ENCODE peak calls at places on chromosome 10, in nine cellular contexts. One of them, this sample, is unnamed.

GRCh38 chr10:116866987-116867595 is 17.8 kb downstream of the ENO4 start:
- DNase-seq in HepG2: no peak
- DNase-seq in stomach: no peak
- DNase-seq in H1: no peak
- DNase-seq in endothelial cell of umbilical vein: no peak
- DNase-seq in HL-60: no peak
- DNase-seq in spleen: no peak
- DNase-seq in breast epithelium: no peak
- DNase-seq in sigmoid colon: no peak
- DNase-seq in this sample: no peak

GRCh38 chr10:72334196-72334831 is 20.4 kb downstream of the DNAJB12 start:
- DNase-seq in spleen: peak
- DNase-seq in breast epithelium: no peak
- DNase-seq in HepG2: no peak
- DNase-seq in sigmoid colon: no peak
- DNase-seq in stomach: no peak
- DNase-seq in HL-60: no peak
- DNase-seq in H1: no peak
- DNase-seq in endothelial cell of umbilical vein: peak
- DNase-seq in this sample: no peak

GRCh38 chr10:3858051-3858845 is 73.2 kb upstream of the KLF6 start:
- DNase-seq in HepG2: no peak
- DNase-seq in spleen: no peak
- DNase-seq in breast epithelium: no peak
- DNase-seq in endothelial cell of umbilical vein: no peak
- DNase-seq in stomach: no peak
- DNase-seq in sigmoid colon: no peak
- DNase-seq in HL-60: no peak
- DNase-seq in H1: no peak
- DNase-seq in this sample: no peak

GRCh38 chr10:110273474-110273873 is 31.2 kb downstream of the SMNDC1 start:
- DNase-seq in breast epithelium: no peak
- DNase-seq in endothelial cell of umbilical vein: no peak
- DNase-seq in HL-60: peak
- DNase-seq in spleen: no peak
- DNase-seq in H1: no peak
- DNase-seq in HepG2: peak
- DNase-seq in sigmoid colon: peak
- DNase-seq in stomach: peak
- DNase-seq in this sample: no peak

GRCh38 chr10:97002670-97003069 is 170.6 kb downstream of the LCOR start:
- DNase-seq in H1: no peak
- DNase-seq in endothelial cell of umbilical vein: no peak
- DNase-seq in HepG2: no peak
- DNase-seq in HL-60: no peak
- DNase-seq in spleen: no peak
- DNase-seq in stomach: no peak
- DNase-seq in sigmoid colon: no peak
- DNase-seq in breast epithelium: no peak
- DNase-seq in this sample: no peak

GRCh38 chr10:100341953-100342626 is 4.9 kb upstream of the SCD start:
- DNase-seq in breast epithelium: no peak
- DNase-seq in HepG2: peak
- DNase-seq in stomach: peak
- DNase-seq in HL-60: no peak
- DNase-seq in H1: no peak
- DNase-seq in sigmoid colon: no peak
- DNase-seq in endothelial cell of umbilical vein: peak
- DNase-seq in spleen: no peak
- DNase-seq in this sample: no peak

GRCh38 chr10:51156913-51157312 is 82.6 kb downstream of the PRKG1 start:
- DNase-seq in stomach: no peak
- DNase-seq in breast epithelium: no peak
- DNase-seq in HL-60: no peak
- DNase-seq in endothelial cell of umbilical vein: no peak
- DNase-seq in H1: no peak
- DNase-seq in HepG2: no peak
- DNase-seq in spleen: no peak
- DNase-seq in sigmoid colon: no peak
- DNase-seq in this sample: no peak

GRCh38 chr10:24553051-24553612 is 170.6 kb downstream of the ARHGAP21 start:
- DNase-seq in H1: no peak
- DNase-seq in sigmoid colon: no peak
- DNase-seq in endothelial cell of umbilical vein: no peak
- DNase-seq in stomach: no peak
- DNase-seq in HL-60: no peak
- DNase-seq in HepG2: peak
- DNase-seq in spleen: no peak
- DNase-seq in breast epithelium: no peak
- DNase-seq in this sample: no peak

GRCh38 chr10:32111585-32111984 is 55.4 kb upstream of the KIF5B start:
- DNase-seq in endothelial cell of umbilical vein: no peak
- DNase-seq in stomach: no peak
- DNase-seq in H1: no peak
- DNase-seq in HL-60: no peak
- DNase-seq in HepG2: peak
- DNase-seq in spleen: no peak
- DNase-seq in sigmoid colon: no peak
- DNase-seq in breast epithelium: no peak
- DNase-seq in this sample: no peak

GRCh38 chr10:131692176-131692575 is 208.6 kb upstream of the PPP2R2D start:
- DNase-seq in H1: no peak
- DNase-seq in HepG2: no peak
- DNase-seq in stomach: no peak
- DNase-seq in spleen: peak
- DNase-seq in breast epithelium: no peak
- DNase-seq in endothelial cell of umbilical vein: no peak
- DNase-seq in HL-60: no peak
- DNase-seq in sigmoid colon: no peak
- DNase-seq in this sample: no peak

GRCh38 chr10:119686465-119687191 is 35.4 kb downstream of the BAG3 start:
- DNase-seq in spleen: peak
- DNase-seq in H1: peak
- DNase-seq in HepG2: peak
- DNase-seq in stomach: peak
- DNase-seq in HL-60: no peak
- DNase-seq in sigmoid colon: peak
- DNase-seq in breast epithelium: peak
- DNase-seq in endothelial cell of umbilical vein: peak
- DNase-seq in this sample: no peak

GRCh38 chr10:29736325-29737208 is 101.8 kb upstream of the SVIL start:
- DNase-seq in stomach: peak
- DNase-seq in endothelial cell of umbilical vein: peak
- DNase-seq in HL-60: no peak
- DNase-seq in breast epithelium: peak
- DNase-seq in spleen: peak
- DNase-seq in sigmoid colon: peak
- DNase-seq in HepG2: no peak
- DNase-seq in H1: no peak
- DNase-seq in this sample: no peak

GRCh38 chr10:114706458-114707055 is 48.5 kb upstream of the ABLIM1 start:
- DNase-seq in stomach: no peak
- DNase-seq in breast epithelium: no peak
- DNase-seq in HepG2: no peak
- DNase-seq in H1: no peak
- DNase-seq in endothelial cell of umbilical vein: peak
- DNase-seq in HL-60: no peak
- DNase-seq in spleen: no peak
- DNase-seq in sigmoid colon: no peak
- DNase-seq in this sample: no peak

GRCh38 chr10:92124524-92125168 is 166.2 kb downstream of the CPEB3 start:
- DNase-seq in sigmoid colon: no peak
- DNase-seq in HL-60: no peak
- DNase-seq in HepG2: peak
- DNase-seq in spleen: no peak
- DNase-seq in breast epithelium: no peak
- DNase-seq in stomach: peak
- DNase-seq in H1: no peak
- DNase-seq in endothelial cell of umbilical vein: peak
- DNase-seq in this sample: no peak

GRCh38 chr10:96889415-96890171 is 57.5 kb downstream of the LCOR start:
- DNase-seq in breast epithelium: no peak
- DNase-seq in endothelial cell of umbilical vein: no peak
- DNase-seq in sigmoid colon: no peak
- DNase-seq in HL-60: no peak
- DNase-seq in spleen: no peak
- DNase-seq in HepG2: no peak
- DNase-seq in H1: no peak
- DNase-seq in stomach: no peak
- DNase-seq in this sample: no peak

GRCh38 chr10:91883549-91884542 is 25.4 kb downstream of the FGFBP3 start:
- DNase-seq in spleen: no peak
- DNase-seq in HepG2: peak
- DNase-seq in stomach: peak
- DNase-seq in H1: no peak
- DNase-seq in endothelial cell of umbilical vein: no peak
- DNase-seq in sigmoid colon: no peak
- DNase-seq in HL-60: no peak
- DNase-seq in breast epithelium: peak
- DNase-seq in this sample: no peak

GRCh38 chr10:43383204-43383971 is 12.0 kb downstream of the FXYD4 start:
- DNase-seq in endothelial cell of umbilical vein: no peak
- DNase-seq in H1: no peak
- DNase-seq in HL-60: no peak
- DNase-seq in HepG2: no peak
- DNase-seq in stomach: no peak
- DNase-seq in breast epithelium: peak
- DNase-seq in spleen: peak
- DNase-seq in sigmoid colon: peak
- DNase-seq in this sample: no peak
- TF ChIP-seq POLR2AphosphoS5 in endothelial cell of umbilical vein: no peak
- TF ChIP-seq POLR2AphosphoS5 in H1: no peak
- TF ChIP-seq POLR2AphosphoS5 in HL-60: no peak
- TF ChIP-seq POLR2AphosphoS5 in HepG2: no peak
- TF ChIP-seq POLR2AphosphoS5 in stomach: no peak
- TF ChIP-seq POLR2AphosphoS5 in breast epithelium: no peak
- TF ChIP-seq POLR2AphosphoS5 in spleen: no peak
- TF ChIP-seq POLR2AphosphoS5 in sigmoid colon: no peak
- TF ChIP-seq POLR2AphosphoS5 in this sample: no peak

GRCh38 chr10:8137726-8138125 is 83.2 kb downstream of the GATA3 start:
- DNase-seq in spleen: no peak
- DNase-seq in HL-60: peak
- DNase-seq in stomach: no peak
- DNase-seq in endothelial cell of umbilical vein: no peak
- DNase-seq in HepG2: no peak
- DNase-seq in breast epithelium: no peak
- DNase-seq in H1: no peak
- DNase-seq in sigmoid colon: no peak
- DNase-seq in this sample: no peak
- H3K4me3 ChIP-seq in spleen: no peak
- H3K4me3 ChIP-seq in HL-60: no peak
- H3K4me3 ChIP-seq in stomach: no peak
- H3K4me3 ChIP-seq in endothelial cell of umbilical vein: no peak
- H3K4me3 ChIP-seq in HepG2: no peak
- H3K4me3 ChIP-seq in breast epithelium: no peak
- H3K4me3 ChIP-seq in H1: no peak
- H3K4me3 ChIP-seq in sigmoid colon: no peak
- H3K4me3 ChIP-seq in this sample: no peak

GRCh38 chr10:124990671-124991625 is 49.0 kb downstream of the ZRANB1 start:
- DNase-seq in HepG2: no peak
- DNase-seq in sigmoid colon: no peak
- DNase-seq in HL-60: no peak
- DNase-seq in stomach: no peak
- DNase-seq in breast epithelium: no peak
- DNase-seq in H1: no peak
- DNase-seq in endothelial cell of umbilical vein: no peak
- DNase-seq in spleen: peak
- DNase-seq in this sample: no peak
- TF ChIP-seq POLR2AphosphoS5 in HepG2: no peak
- TF ChIP-seq POLR2AphosphoS5 in sigmoid colon: no peak
- TF ChIP-seq POLR2AphosphoS5 in HL-60: peak
- TF ChIP-seq POLR2AphosphoS5 in stomach: no peak
- TF ChIP-seq POLR2AphosphoS5 in breast epithelium: no peak
- TF ChIP-seq POLR2AphosphoS5 in H1: peak
- TF ChIP-seq POLR2AphosphoS5 in endothelial cell of umbilical vein: peak
- TF ChIP-seq POLR2AphosphoS5 in spleen: no peak
- TF ChIP-seq POLR2AphosphoS5 in this sample: no peak

GRCh38 chr10:46266506-46266985 is 20.3 kb upstream of the ANTXRL start:
- DNase-seq in endothelial cell of umbilical vein: no peak
- DNase-seq in HepG2: no peak
- DNase-seq in sigmoid colon: no peak
- DNase-seq in breast epithelium: no peak
- DNase-seq in stomach: peak
- DNase-seq in H1: no peak
- DNase-seq in HL-60: peak
- DNase-seq in spleen: peak
- DNase-seq in this sample: no peak
- H3K4me3 ChIP-seq in endothelial cell of umbilical vein: no peak
- H3K4me3 ChIP-seq in HepG2: no peak
- H3K4me3 ChIP-seq in sigmoid colon: no peak
- H3K4me3 ChIP-seq in breast epithelium: no peak
- H3K4me3 ChIP-seq in stomach: no peak
- H3K4me3 ChIP-seq in H1: no peak
- H3K4me3 ChIP-seq in HL-60: no peak
- H3K4me3 ChIP-seq in spleen: no peak
- H3K4me3 ChIP-seq in this sample: no peak

GRCh38 chr10:84263716-84264115 is 18.9 kb downstream of the RGR start:
- DNase-seq in spleen: no peak
- DNase-seq in endothelial cell of umbilical vein: no peak
- DNase-seq in breast epithelium: no peak
- DNase-seq in HepG2: no peak
- DNase-seq in stomach: no peak
- DNase-seq in sigmoid colon: no peak
- DNase-seq in H1: no peak
- DNase-seq in HL-60: no peak
- DNase-seq in this sample: no peak
- TF ChIP-seq POLR2AphosphoS5 in spleen: no peak
- TF ChIP-seq POLR2AphosphoS5 in endothelial cell of umbilical vein: no peak
- TF ChIP-seq POLR2AphosphoS5 in breast epithelium: no peak
- TF ChIP-seq POLR2AphosphoS5 in HepG2: no peak
- TF ChIP-seq POLR2AphosphoS5 in stomach: no peak
- TF ChIP-seq POLR2AphosphoS5 in sigmoid colon: no peak
- TF ChIP-seq POLR2AphosphoS5 in H1: no peak
- TF ChIP-seq POLR2AphosphoS5 in HL-60: no peak
- TF ChIP-seq POLR2AphosphoS5 in this sample: no peak

DNA sequence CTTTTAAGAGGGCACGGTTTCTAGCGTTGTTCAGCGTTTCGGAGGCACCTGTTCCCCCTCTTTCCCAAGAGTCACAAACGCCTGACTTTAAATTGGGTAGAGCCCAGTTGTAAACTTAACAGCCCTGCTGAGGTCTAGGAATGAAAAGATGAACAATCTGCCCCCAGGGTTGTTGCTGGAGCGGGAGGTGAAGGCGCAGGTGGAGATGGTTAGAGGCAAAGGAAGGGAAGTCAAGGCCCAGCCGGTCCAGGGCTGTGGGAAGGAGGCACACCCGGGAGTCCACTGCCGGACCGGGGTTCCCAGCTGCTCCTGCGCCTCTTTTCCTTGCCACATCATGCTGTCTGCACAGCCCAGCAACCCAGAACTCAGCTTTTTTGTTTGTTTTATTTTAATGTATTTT is 770 bp downstream of the PRXL2A start:
- DNase-seq in HL-60: no peak
- DNase-seq in sigmoid colon: no peak
- DNase-seq in breast epithelium: no peak
- DNase-seq in spleen: no peak
- DNase-seq in H1: no peak
- DNase-seq in stomach: no peak
- DNase-seq in endothelial cell of umbilical vein: peak
- DNase-seq in HepG2: no peak
- DNase-seq in this sample: no peak
- H3K4me3 ChIP-seq in HL-60: no peak
- H3K4me3 ChIP-seq in sigmoid colon: peak
- H3K4me3 ChIP-seq in breast epithelium: peak
- H3K4me3 ChIP-seq in spleen: peak
- H3K4me3 ChIP-seq in H1: peak
- H3K4me3 ChIP-seq in stomach: peak
- H3K4me3 ChIP-seq in endothelial cell of umbilical vein: peak
- H3K4me3 ChIP-seq in HepG2: peak
- H3K4me3 ChIP-seq in this sample: peak

This sample was measured in Panc1.